ENCODE peak calls at places on chromosome 12, in five cellular contexts. A is A549, U is K562, S is HepG2, L is GM12878. J is an unnamed sample.

GRCh38 chr12:47164730-47165439 is 85.1 kb upstream of the AMIGO2 start:
- DNase-seq in U (no peak), S (no peak), L (no peak), A (no peak), J (peak; percentile 83)

GRCh38 chr12:24742378-24742777 is 206.5 kb downstream of the BCAT1 start:
- DNase-seq in U (no peak), A (no peak), L (peak; percentile 45), S (no peak), J (no peak)

GRCh38 chr12:127923501-127923900 is 343.5 kb upstream of the TMEM132C start:
- DNase-seq in A (no peak), S (no peak), L (no peak), U (no peak), J (no peak)

GRCh38 chr12:132014915-132015280 is 65.2 kb downstream of the EP400 start:
- DNase-seq in L (no peak), A (no peak), S (no peak), U (no peak), J (no peak)

GRCh38 chr12:8482446-8483080 is 26.8 kb downstream of the CLEC6A start:
- DNase-seq in U (no peak), L (no peak), S (no peak), A (no peak), J (no peak)

GRCh38 chr12:119780786-119781434 is 96.2 kb downstream of the CIT start:
- DNase-seq in L (no peak), S (peak; percentile 37), U (peak; percentile 57), A (peak; percentile 64), J (peak; percentile 37)

GRCh38 chr12:120940799-120941198 is 36.6 kb upstream of the SPPL3 start:
- DNase-seq in L (no peak), U (no peak), A (no peak), S (no peak), J (peak; percentile 11)

GRCh38 chr12:24937553-24938244 is 11.2 kb downstream of the BCAT1 start:
- DNase-seq in A (no peak), S (no peak), U (no peak), L (no peak), J (peak; percentile 51)

GRCh38 chr12:66941150-66941549 is 262.3 kb upstream of the GRIP1 start:
- DNase-seq in S (no peak), L (no peak), A (no peak), U (no peak), J (no peak)

GRCh38 chr12:109760031-109760929 is 46.7 kb downstream of the FAM222A start:
- DNase-seq in A (no peak), U (no peak), L (no peak), S (peak; percentile 65), J (no peak)

GRCh38 chr12:1670244-1670814 is 20.5 kb upstream of the ADIPOR2 start:
- DNase-seq in L (no peak), A (no peak), S (no peak), U (no peak), J (no peak)
- TF ChIP-seq BHLHE40 in L (no peak), A (no peak), S (no peak), U (no peak), J (no peak)

GRCh38 chr12:31728289-31728916 is 418 bp downstream of the AMN1 start:
- DNase-seq in A (peak; percentile 77), U (peak; percentile 39), S (no peak), L (no peak), J (no peak)
- TF ChIP-seq SMC3 in A (no peak), U (no peak), S (no peak), L (no peak), J (no peak)

DNA sequence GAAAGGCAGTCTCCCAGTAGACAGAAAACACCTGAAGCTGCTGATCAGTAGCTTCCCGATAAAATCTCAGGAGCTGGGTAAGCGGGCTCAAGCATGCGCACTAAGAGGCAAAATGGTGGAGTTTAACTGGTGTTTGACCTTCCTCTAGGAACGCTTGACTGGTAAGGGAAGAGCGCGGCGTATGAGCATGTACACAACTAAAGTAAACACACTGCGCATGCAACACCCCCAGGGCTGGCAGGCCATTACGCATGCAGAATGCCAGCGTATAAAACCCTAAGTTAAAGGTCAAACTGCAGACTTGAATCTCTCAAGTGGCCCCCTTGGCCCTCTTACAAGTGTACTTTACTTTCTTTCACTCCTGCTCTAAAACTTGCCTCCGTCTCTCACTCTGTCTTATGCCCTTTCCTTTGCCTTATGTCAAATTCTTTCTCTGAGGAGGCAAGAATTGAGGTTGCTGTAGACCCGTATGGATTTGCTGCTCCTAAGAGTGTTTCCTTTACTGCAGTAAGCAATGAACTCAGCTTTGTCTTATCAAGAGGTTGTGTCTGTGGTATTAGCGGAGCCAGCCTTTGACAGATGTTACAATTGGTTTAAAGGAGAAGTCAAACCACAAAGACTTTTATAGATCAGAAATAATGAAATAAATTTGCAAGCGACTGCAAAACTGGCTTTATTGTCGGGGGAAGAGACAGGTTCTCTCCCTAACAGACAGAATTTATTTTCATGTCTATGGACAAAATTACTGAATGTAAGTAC is 113.7 kb downstream of the C12orf75 start:
- DNase-seq in A (no peak), S (no peak), L (no peak), U (no peak), J (peak; percentile 42)
- TF ChIP-seq BHLHE40 in A (no peak), S (no peak), L (no peak), U (no peak), J (no peak)

DNA sequence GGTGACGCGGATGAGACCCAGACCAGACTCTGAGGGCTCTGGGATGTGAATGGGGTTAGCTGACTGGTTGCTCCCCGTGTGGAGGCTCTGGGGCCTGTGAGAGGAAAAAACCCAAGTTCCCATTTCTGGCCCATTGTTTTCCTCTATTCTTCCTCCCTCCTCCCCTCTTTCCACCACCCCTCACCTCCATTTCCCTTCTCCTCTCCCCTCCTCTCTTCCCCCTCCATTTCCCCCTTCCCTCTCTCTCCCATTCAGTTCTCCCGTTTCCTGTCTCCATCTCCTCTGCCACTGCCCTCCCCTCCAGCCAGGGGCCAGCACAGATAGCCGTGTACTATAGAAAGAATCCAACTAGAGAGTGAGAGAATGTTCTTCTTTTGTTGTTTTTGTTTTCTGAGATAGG is 12.6 kb upstream of the PRPH start:
- DNase-seq in S (no peak), U (no peak), A (no peak), L (no peak), J (no peak)
- TF ChIP-seq SMC3 in S (no peak), U (no peak), A (no peak), L (no peak), J (no peak)

DNA sequence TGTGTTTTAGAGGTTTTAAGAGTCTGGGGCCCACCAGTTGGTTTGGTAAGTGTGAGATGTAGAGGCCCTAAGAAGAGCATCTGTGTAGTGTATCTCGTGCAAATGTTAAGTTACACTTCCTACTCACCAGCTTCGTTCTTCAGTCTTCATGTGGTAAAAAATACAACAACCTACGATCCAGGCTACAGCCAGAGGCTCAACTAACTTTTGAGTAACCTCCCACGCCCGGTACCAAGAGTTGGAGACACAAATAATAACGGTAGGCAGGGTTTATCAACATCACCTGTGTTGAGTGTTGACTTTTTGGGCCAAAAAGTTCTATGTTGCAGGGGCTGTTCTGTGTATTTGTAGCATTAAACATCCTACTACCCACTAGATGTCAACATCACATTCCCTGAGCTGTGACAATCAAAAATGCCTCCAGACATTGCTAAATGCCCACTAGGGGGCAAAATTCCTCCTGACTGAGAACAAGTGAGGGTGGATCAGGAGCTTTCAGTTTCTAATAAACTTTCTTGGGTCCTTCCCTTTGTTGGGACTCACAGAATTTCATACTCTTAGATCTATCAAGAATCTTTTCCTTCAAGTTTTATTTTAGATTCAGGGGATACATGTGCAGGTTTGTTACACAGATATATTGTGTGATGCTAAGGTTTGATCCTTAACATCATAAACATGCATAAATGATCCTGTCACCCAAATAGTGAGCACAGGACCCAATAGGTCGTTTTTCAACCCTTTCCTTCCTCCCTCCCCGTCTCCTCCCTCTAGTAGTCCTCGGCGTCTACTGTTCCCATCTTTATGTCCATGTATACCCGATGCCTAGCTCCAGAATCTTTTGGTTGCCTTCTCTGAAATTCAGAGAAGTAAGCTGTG is 94.7 kb downstream of the SLC2A13 start:
- DNase-seq in L (peak; percentile 35), S (peak; percentile 65), U (peak; percentile 45), A (peak; percentile 55), J (peak; percentile 72)
- TF ChIP-seq BHLHE40 in L (peak; percentile 2), S (no peak), U (no peak), A (no peak), J (no peak)

GRCh38 chr12:115895247-115895646 is 382.2 kb downstream of the MED13L start:
- DNase-seq in S (no peak), L (no peak), A (peak; percentile 55), U (peak; percentile 61), J (no peak)

GRCh38 chr12:115898670-115899069 is 378.8 kb downstream of the MED13L start:
- DNase-seq in L (no peak), U (no peak), A (no peak), S (no peak), J (no peak)

GRCh38 chr12:115897718-115898117 is 379.8 kb downstream of the MED13L start:
- DNase-seq in S (no peak), A (no peak), U (no peak), L (no peak), J (peak; percentile 23)
- TF ChIP-seq SMC3 in S (no peak), A (no peak), U (no peak), L (no peak), J (no peak)